ENCODE peak calls at places on chromosomes 2 and 18, in seven cellular contexts. L, A, S, E, C, W and I are unnamed samples.

GRCh38 chr2:191927991-191928390 is 81.1 kb upstream of the CAVIN2 start:
- DNase-seq in L (no peak), A (no peak), S (peak), E (no peak), C (no peak), W (no peak), I (no peak)

GRCh38 chr18:489244-490023 is 11.1 kb downstream of the COLEC12 start:
- DNase-seq in L (no peak), A (no peak), S (peak), E (no peak), C (no peak), W (no peak), I (no peak)

GRCh38 chr2:218513676-218514075 is 54.5 kb downstream of the USP37 start:
- DNase-seq in L (no peak), A (no peak), S (no peak), E (no peak), C (no peak), W (no peak), I (no peak)

GRCh38 chr2:47282621-47283272 is 120.2 kb upstream of the MSH2 start:
- DNase-seq in L (no peak), A (peak), S (no peak), E (no peak), C (no peak), W (no peak), I (no peak)

GRCh38 chr2:172848549-172848948 is 112.9 kb downstream of the RAPGEF4 start:
- DNase-seq in L (no peak), A (no peak), S (no peak), E (no peak), C (no peak), W (no peak), I (no peak)

GRCh38 chr2:26898480-26899058 is 50.6 kb downstream of the DPYSL5 start:
- DNase-seq in L (no peak), A (no peak), S (no peak), E (no peak), C (no peak), W (no peak), I (no peak)

GRCh38 chr2:21467910-21468309 is 344.1 kb downstream of the TDRD15 start:
- DNase-seq in L (no peak), A (no peak), S (peak), E (no peak), C (no peak), W (no peak), I (no peak)

GRCh38 chr18:55142413-55142812 is 183.2 kb upstream of the CCDC68 start:
- DNase-seq in L (no peak), A (no peak), S (no peak), E (no peak), C (no peak), W (no peak), I (no peak)

GRCh38 chr2:217935901-217936684 is 66.7 kb downstream of the TNS1 start:
- DNase-seq in L (no peak), A (no peak), S (peak), E (no peak), C (no peak), W (no peak), I (no peak)

GRCh38 chr18:79905389-79905911 is 46.0 kb downstream of the SLC66A2 start:
- DNase-seq in L (peak), A (no peak), S (no peak), E (no peak), C (no peak), W (no peak), I (no peak)

GRCh38 chr2:68832161-68832869 is 38.9 kb downstream of the BMP10 start:
- DNase-seq in L (peak), A (no peak), S (peak), E (no peak), C (peak), W (peak), I (peak)

GRCh38 chr2:195633974-195634373 is 23.1 kb upstream of the SLC39A10 start:
- DNase-seq in L (no peak), A (no peak), S (no peak), E (no peak), C (no peak), W (no peak), I (no peak)

GRCh38 chr2:59150430-59150829 is 909.3 kb upstream of the FANCL start:
- DNase-seq in L (no peak), A (no peak), S (no peak), E (no peak), C (no peak), W (no peak), I (no peak)

GRCh38 chr2:111972955-111973565 is 74.7 kb downstream of the MERTK start:
- DNase-seq in L (no peak), A (peak), S (peak), E (no peak), C (no peak), W (no peak), I (no peak)